ENCODE peak calls at places on chromosomes 7 and 10, in four cellular contexts. X is GM12892, U is HCT116, G is spleen. A is an unnamed sample.

GRCh38 chr10:33132626-33133025 is 174.6 kb upstream of the ITGB1 start:
- DNase-seq in G (no peak), X (no peak), U (no peak), A (no peak)

GRCh38 chr10:119693262-119693957 is 32.4 kb upstream of the INPP5F start:
- DNase-seq in U (no peak), G (no peak), X (peak), A (no peak)

GRCh38 chr7:41134873-41135250 is 568.0 kb downstream of the INHBA start:
- DNase-seq in X (no peak), U (no peak), G (no peak), A (no peak)

GRCh38 chr7:23938937-23939552 is 229.0 kb downstream of the STK31 start:
- DNase-seq in G (no peak), U (peak), X (peak), A (no peak)

GRCh38 chr7:13016633-13017324 is 329.3 kb downstream of the ARL4A start:
- DNase-seq in G (no peak), U (peak), X (no peak), A (no peak)

GRCh38 chr7:140533394-140533872 is 54.1 kb upstream of the MKRN1 start:
- DNase-seq in U (no peak), X (no peak), G (no peak), A (no peak)

GRCh38 chr10:132768346-132769248 is 17.4 kb downstream of the NKX6-2 start:
- DNase-seq in G (no peak), X (no peak), U (no peak), A (no peak)

GRCh38 chr7:96407427-96407826 is 85.5 kb upstream of the SLC25A13 start:
- DNase-seq in G (no peak), X (no peak), U (no peak), A (no peak)

GRCh38 chr7:66250711-66251110 is 45.6 kb downstream of the TPST1 start:
- DNase-seq in G (no peak), X (no peak), U (no peak), A (no peak)

DNA sequence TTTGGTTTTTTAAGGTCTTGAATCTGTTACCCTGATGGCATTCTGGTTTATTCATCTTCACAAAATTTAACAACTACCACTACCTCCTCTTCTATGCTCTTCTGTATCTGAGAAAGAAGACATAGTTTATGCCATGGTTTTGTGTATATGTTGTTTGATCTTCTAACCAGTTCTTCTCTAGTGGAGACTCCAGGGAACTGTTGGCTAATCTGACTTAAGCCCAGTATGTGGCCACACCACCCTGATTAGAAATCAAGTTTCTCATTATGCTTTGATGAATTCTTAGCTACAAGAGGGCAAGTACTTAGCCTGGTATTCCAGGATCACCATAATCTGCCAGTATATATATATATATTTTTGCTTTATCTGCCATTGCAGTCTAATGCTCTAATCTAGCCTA is 99.5 kb upstream of the MXI1 start:
- DNase-seq in X (no peak), U (no peak), G (no peak), A (no peak)
- TF ChIP-seq POLR2AphosphoS5 in X (no peak), U (no peak), G (no peak), A (no peak)

GRCh38 chr10:57788117-57788516 is 479.6 kb downstream of the IPMK start:
- DNase-seq in U (no peak), X (no peak), G (no peak), A (no peak)
- TF ChIP-seq POLR2AphosphoS5 in U (no peak), X (no peak), G (no peak), A (no peak)

DNA sequence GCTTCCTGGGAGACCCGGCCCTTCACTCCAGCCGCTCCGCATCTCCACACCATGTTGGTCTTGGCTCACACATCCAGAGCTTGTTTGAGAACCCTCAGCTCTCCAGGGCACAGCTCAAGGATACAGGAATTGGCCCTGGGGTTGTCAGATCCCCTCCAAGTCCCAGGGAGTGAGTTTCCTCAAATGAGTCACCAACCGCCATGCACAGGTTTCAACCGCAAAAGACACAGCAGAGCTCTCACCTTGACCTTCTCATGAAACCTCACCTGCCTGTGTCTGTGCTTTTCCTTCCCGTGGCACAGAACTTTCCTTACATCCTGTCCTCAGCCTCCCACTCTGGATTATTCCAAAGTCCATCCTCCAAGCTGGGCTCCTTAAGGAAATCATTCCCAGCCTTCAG is 20.6 kb downstream of the AZGP1 start:
- DNase-seq in G (no peak), U (peak), X (no peak), A (no peak)
- TF ChIP-seq POLR2AphosphoS5 in G (no peak), U (no peak), X (no peak), A (no peak)

GRCh38 chr7:43677864-43678263 is 51.5 kb downstream of the COA1 start:
- DNase-seq in G (no peak), U (no peak), X (no peak), A (no peak)

GRCh38 chr7:43679210-43680068 is 49.9 kb downstream of the COA1 start:
- DNase-seq in G (no peak), X (no peak), U (no peak), A (no peak)

GRCh38 chr7:43678315-43678714 is 51.0 kb downstream of the COA1 start:
- DNase-seq in U (no peak), G (no peak), X (no peak), A (no peak)

GRCh38 chr7:43671520-43671919 is 57.8 kb downstream of the COA1 start:
- DNase-seq in G (no peak), X (no peak), U (no peak), A (no peak)

DNA sequence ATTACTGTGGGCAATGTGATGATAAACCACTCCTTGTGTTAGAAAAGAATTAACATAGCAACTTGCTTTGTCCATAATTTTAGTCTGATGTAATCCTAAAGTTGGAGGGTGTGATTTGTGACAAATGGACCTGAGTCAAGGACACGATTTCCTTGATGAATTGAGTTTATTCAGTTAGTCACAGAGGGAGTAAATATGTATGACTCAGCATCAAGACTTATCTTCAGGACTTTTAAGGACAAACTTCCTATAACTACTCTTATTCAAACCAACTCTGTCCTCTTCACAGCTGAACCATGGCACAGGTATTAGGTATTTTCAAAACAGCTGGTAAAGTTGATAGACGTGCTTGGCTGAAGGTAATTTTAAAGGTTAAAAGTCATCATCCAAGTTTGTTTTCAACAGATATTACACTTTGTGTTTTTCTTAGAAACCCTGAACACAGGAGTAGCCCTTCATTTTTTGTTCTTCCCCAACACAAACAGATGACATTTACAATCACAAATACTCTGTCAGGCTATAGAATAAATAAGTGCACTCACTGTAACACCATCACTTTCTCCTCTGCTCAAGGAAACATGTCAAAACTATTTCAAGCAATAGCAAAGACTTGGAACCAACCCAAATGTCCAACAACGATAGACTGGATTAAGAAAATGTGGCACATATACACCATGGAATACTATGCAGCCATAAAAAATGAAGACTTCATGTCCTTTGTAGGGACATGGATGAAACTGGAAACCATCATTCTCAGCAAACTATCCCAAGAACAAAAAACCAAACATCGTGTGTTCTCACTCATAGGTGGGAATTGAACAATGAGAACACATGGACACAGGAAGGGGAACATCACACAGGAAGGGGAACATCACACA is 54.5 kb downstream of the COA1 start:
- DNase-seq in X (no peak), G (no peak), U (peak), A (no peak)
- TF ChIP-seq POLR2AphosphoS5 in X (no peak), G (no peak), U (no peak), A (no peak)

DNA sequence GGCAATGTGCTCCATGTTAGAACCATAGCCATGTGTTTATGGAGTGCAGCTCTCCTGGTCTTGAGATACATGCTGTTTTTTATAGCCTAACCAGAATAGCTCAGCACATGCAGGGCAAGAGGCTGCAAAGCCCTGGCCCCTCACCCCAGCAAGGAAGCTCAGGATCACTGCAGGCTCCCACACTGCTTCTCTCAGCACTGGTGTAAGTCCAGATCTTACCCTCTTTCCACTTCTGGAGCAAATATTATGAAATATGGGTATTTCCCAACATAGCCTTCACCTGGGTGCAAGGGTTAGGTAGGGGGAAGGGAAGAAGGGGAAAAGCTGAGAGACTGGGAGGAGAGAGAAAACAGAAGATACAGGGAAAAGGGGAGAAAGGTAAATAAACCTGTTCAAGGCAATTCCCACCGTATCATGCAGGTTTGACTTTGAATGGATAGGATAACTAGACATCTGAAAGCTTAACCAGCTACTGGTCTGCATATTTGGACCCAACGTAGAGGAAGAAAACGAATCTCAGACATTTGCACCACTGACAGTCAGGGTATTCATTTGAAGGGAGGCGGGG is 19.7 kb downstream of the SKIDA1 start:
- DNase-seq in X (no peak), G (no peak), U (no peak), A (no peak)
- TF ChIP-seq POLR2AphosphoS5 in X (no peak), G (no peak), U (no peak), A (no peak)